ENCODE peak calls at places on chromosomes 16 and 17, in five cellular contexts. M is adrenal gland, D is lower leg skin, A is spleen, J is stomach. Z is an unnamed sample.

GRCh38 chr16:4086153-4086552 is 30.1 kb downstream of the ADCY9 start:
- DNase-seq in M (peak), D (peak), A (no peak), J (no peak), Z (no peak)

GRCh38 chr17:9924735-9925191 is 19.7 kb upstream of the RCVRN start:
- DNase-seq in M (peak), D (no peak), A (no peak), J (no peak), Z (peak)

GRCh38 chr16:12079411-12079965 is 103.0 kb downstream of the SNX29 start:
- DNase-seq in M (no peak), D (peak), A (peak), J (no peak), Z (no peak)

GRCh38 chr17:2191785-2192184 is 111.8 kb downstream of the SMG6 start:
- DNase-seq in M (no peak), D (no peak), A (no peak), J (no peak), Z (peak)

GRCh38 chr16:24723663-24724062 is 5.8 kb upstream of the TNRC6A start:
- DNase-seq in M (no peak), D (no peak), A (no peak), J (no peak), Z (no peak)

GRCh38 chr16:87278191-87279093 is 38.8 kb downstream of the C16orf95 start:
- DNase-seq in M (peak), D (peak), A (peak), J (peak), Z (peak)

GRCh38 chr17:75194879-75195278 is 10.6 kb upstream of the NUP85 start:
- DNase-seq in M (no peak), D (no peak), A (no peak), J (no peak), Z (no peak)

GRCh38 chr17:81118308-81119221 is 46.7 kb upstream of the PVALEF start:
- DNase-seq in M (no peak), D (no peak), A (no peak), J (no peak), Z (no peak)

GRCh38 chr17:1177099-1177996 is 2.4 kb downstream of the ABR start:
- DNase-seq in M (no peak), D (no peak), A (no peak), J (no peak), Z (no peak)

GRCh38 chr17:44171931-44172455 is 1.5 kb downstream of the ASB16 start:
- DNase-seq in M (no peak), D (no peak), A (no peak), J (no peak), Z (no peak)

GRCh38 chr17:80474933-80475915 is 1.2 kb downstream of the NPTX1 start:
- DNase-seq in M (no peak), D (no peak), A (no peak), J (no peak), Z (no peak)

GRCh38 chr17:76266244-76266938 is 1.2 kb downstream of the UBALD2 start:
- DNase-seq in M (no peak), D (no peak), A (no peak), J (no peak), Z (peak)

GRCh38 chr17:41792835-41793748 is 6.6 kb upstream of the JUP start:
- DNase-seq in M (no peak), D (no peak), A (no peak), J (peak), Z (peak)

GRCh38 chr16:78321611-78322010 is 222.2 kb downstream of the WWOX start:
- DNase-seq in M (no peak), D (no peak), A (no peak), J (no peak), Z (no peak)

GRCh38 chr17:29505826-29506225 is 61.0 kb downstream of the ABHD15 start:
- DNase-seq in M (no peak), D (no peak), A (no peak), J (no peak), Z (no peak)

GRCh38 chr17:81365601-81366585 is 29.4 kb upstream of the BAHCC1 start:
- DNase-seq in M (peak), D (no peak), A (peak), J (peak), Z (peak)

GRCh38 chr16:9408297-9408696 is 316.9 kb downstream of the HAPSTR1 start:
- DNase-seq in M (no peak), D (no peak), A (no peak), J (no peak), Z (no peak)

GRCh38 chr17:15377608-15378007 is 36.2 kb upstream of the TEKT3 start:
- DNase-seq in M (no peak), D (no peak), A (no peak), J (no peak), Z (no peak)

GRCh38 chr17:50151937-50152547 is 1.6 kb upstream of the PPP1R9B start:
- DNase-seq in M (peak), D (peak), A (peak), J (peak), Z (peak)
- TF ChIP-seq POLR2A in M (no peak), D (no peak), A (no peak), J (no peak), Z (peak)

GRCh38 chr16:790086-790485 is 1.7 kb downstream of the CHTF18 start:
- DNase-seq in M (no peak), D (no peak), A (no peak), J (no peak), Z (no peak)

GRCh38 chr16:787261-787966 is 767 bp downstream of the RPUSD1 start:
- DNase-seq in M (no peak), D (no peak), A (peak), J (no peak), Z (peak)

GRCh38 chr16:787978-788398 is at the start of gene RPUSD1:
- DNase-seq in M (no peak), D (no peak), A (no peak), J (no peak), Z (peak)

GRCh38 chr16:789451-789850 is 1.0 kb downstream of the CHTF18 start:
- DNase-seq in M (no peak), D (no peak), A (no peak), J (no peak), Z (no peak)

GRCh38 chr16:788399-789126 is at the start of gene CHTF18:
- DNase-seq in M (peak), D (peak), A (peak), J (peak), Z (peak)
- TF ChIP-seq POLR2A in M (no peak), D (no peak), A (no peak), J (no peak), Z (no peak)

GRCh38 chr17:4967539-4968165 is at the start of gene SPAG7:
- DNase-seq in M (peak), D (peak), A (peak), J (peak), Z (peak)

GRCh38 chr17:4968916-4969550 is 1.4 kb upstream of the SPAG7 start:
- DNase-seq in M (no peak), D (no peak), A (no peak), J (no peak), Z (peak)

GRCh38 chr17:4968166-4968915 is 724 bp upstream of the SPAG7 start:
- DNase-seq in M (no peak), D (peak), A (peak), J (no peak), Z (no peak)

GRCh38 chr17:4965311-4965986 is 2.2 kb downstream of the SPAG7 start:
- DNase-seq in M (no peak), D (no peak), A (no peak), J (no peak), Z (no peak)

GRCh38 chr17:4966844-4967538 is 626 bp downstream of the SPAG7 start:
- DNase-seq in M (peak), D (peak), A (peak), J (peak), Z (peak)
- TF ChIP-seq POLR2A in M (peak), D (no peak), A (no peak), J (no peak), Z (no peak)

GRCh38 chr16:30084816-30085159 is 6.9 kb downstream of the TBX6 start:
- DNase-seq in M (no peak), D (no peak), A (no peak), J (no peak), Z (no peak)

GRCh38 chr16:30085820-30086219 is 5.9 kb downstream of the TBX6 start:
- DNase-seq in M (no peak), D (no peak), A (no peak), J (no peak), Z (no peak)

GRCh38 chr16:30086291-30087140 is 5.2 kb downstream of the TBX6 start:
- DNase-seq in M (no peak), D (no peak), A (no peak), J (no peak), Z (no peak)

GRCh38 chr16:30084096-30084815 is 7.5 kb downstream of the TBX6 start:
- DNase-seq in M (no peak), D (no peak), A (no peak), J (no peak), Z (no peak)

GRCh38 chr16:30085247-30085646 is 6.5 kb downstream of the TBX6 start:
- DNase-seq in M (no peak), D (no peak), A (no peak), J (no peak), Z (no peak)
- TF ChIP-seq POLR2A in M (no peak), D (no peak), A (no peak), J (no peak), Z (no peak)

DNA sequence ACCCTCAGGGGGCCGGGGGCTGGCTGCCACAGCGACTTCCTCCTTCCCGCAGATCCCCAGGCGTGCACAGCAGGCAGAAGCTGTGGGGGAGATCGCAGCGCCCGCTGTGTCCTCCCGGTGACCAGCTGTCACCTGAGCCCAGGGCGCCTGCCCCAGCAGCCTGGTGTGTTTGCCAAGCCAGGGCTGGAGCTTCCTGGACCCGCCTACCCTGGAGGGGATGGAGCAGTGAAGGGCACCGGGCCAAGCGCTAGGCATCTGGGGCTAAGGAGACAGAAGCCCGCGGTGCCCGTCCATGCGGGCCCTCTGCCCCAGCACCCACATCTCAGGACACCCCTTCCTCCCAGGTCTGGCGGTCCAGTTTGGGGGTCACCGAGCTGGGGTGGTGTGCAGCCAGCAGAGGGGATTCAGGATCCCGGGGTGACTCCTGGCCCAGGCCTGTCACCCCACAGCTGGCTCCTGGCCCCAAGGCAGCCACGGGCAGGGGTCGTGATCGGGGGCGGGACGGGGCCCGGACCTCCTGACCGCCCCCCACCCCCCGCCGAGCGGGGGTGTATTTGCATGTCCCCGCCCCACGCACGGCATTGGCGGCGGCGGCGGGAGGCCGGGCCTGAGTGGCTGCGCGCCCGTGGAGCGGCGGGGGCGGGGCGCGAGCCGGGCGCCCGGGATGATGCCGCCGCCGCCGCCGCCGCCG is at the start of gene RAB26:
- DNase-seq in M (peak), D (peak), A (peak), J (peak), Z (peak)
- TF ChIP-seq POLR2A in M (no peak), D (no peak), A (no peak), J (no peak), Z (no peak)

GRCh38 chr17:30600062-30600829 is 123.0 kb downstream of the GOSR1 start:
- DNase-seq in M (peak), D (peak), A (peak), J (peak), Z (peak)
- TF ChIP-seq POLR2A in M (peak), D (no peak), A (peak), J (no peak), Z (no peak)